ENCODE peak calls at places on chromosomes 4 and X, in six cellular contexts. F is AG09319; N is MM.1S; D is AG10803; P is gastrocnemius medialis; O is CD4-positive, alpha-beta T cell. K is an unnamed sample.

GRCh38 chr4:146401274-146401673 is 120.5 kb downstream of the SLC10A7 start:
- DNase-seq in F (no peak), N (no peak), D (no peak), P (no peak), O (no peak), K (no peak)

GRCh38 chr4:150828159-150828558 is 186.9 kb downstream of the LRBA start:
- DNase-seq in F (no peak), N (peak), D (no peak), P (no peak), O (peak), K (no peak)

GRCh38 chr4:89324671-89325070 is 17.1 kb upstream of the GPRIN3 start:
- DNase-seq in F (no peak), N (peak), D (peak), P (no peak), O (no peak), K (no peak)

GRCh38 chr4:183342541-183343533 is 20.6 kb upstream of the CLDN24 start:
- DNase-seq in F (no peak), N (no peak), D (peak), P (no peak), O (no peak), K (no peak)

GRCh38 chr4:64158648-64159326 is 250.5 kb downstream of the TECRL start:
- DNase-seq in F (no peak), N (peak), D (peak), P (peak), O (peak), K (peak)

GRCh38 chrX:25968920-25969319 is 169.2 kb upstream of the MAGEB18 start:
- DNase-seq in F (no peak), N (peak), D (peak), P (no peak), O (no peak), K (peak)

GRCh38 chr4:22969314-22969896 is 276.7 kb downstream of the GBA3 start:
- DNase-seq in F (no peak), N (no peak), D (peak), P (no peak), O (no peak), K (no peak)

GRCh38 chrX:30156009-30156408 is 59.4 kb upstream of the MAGEB2 start:
- DNase-seq in F (no peak), N (peak), D (no peak), P (no peak), O (no peak), K (no peak)

GRCh38 chrX:101693476-101693875 is 33.8 kb upstream of the ARMCX2 start:
- DNase-seq in F (no peak), N (peak), D (no peak), P (no peak), O (no peak), K (no peak)

GRCh38 chr4:107799634-107800033 is 25.1 kb upstream of the SGMS2 start:
- DNase-seq in F (no peak), N (no peak), D (no peak), P (no peak), O (no peak), K (no peak)

DNA sequence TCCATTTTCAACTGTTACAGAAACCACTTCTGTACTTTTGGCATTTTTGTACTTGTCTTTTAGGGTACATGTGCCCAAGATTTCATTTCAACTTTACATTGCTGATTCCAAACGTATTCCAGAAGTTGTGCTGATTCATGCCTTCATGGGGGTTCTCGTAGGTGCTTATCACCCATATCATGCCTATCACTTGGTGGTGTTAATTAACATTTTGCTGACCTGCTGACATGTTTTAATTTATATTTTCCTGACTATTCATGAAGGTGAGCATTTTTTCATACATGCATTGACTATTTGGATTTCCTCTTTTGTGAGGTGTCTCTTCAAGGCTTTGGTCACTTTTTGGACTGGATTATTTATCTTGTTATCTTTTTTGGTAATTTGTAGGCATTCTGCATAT is 64.1 kb downstream of the CC2D2A start:
- DNase-seq in F (no peak), N (no peak), D (no peak), P (no peak), O (no peak), K (no peak)
- TF ChIP-seq CTCF in F (no peak), N (no peak), D (no peak), P (no peak), O (no peak), K (no peak)

GRCh38 chr4:110970642-110971041 is 347.8 kb upstream of the PITX2 start:
- DNase-seq in F (no peak), N (peak), D (peak), P (no peak), O (no peak), K (peak)
- TF ChIP-seq CTCF in F (peak), N (peak), D (peak), P (no peak), O (no peak), K (peak)

GRCh38 chrX:94430091-94430490 is 756.1 kb downstream of the FAM133A start:
- DNase-seq in F (no peak), N (no peak), D (no peak), P (no peak), O (no peak), K (no peak)
- TF ChIP-seq CTCF in F (no peak), N (no peak), D (no peak), P (no peak), O (no peak), K (no peak)

GRCh38 chr4:8586246-8586645 is 6.1 kb downstream of the GPR78 start:
- DNase-seq in F (no peak), N (no peak), D (no peak), P (no peak), O (no peak), K (no peak)

GRCh38 chr4:8586671-8587468 is 5.7 kb upstream of the CPZ start:
- DNase-seq in F (no peak), N (peak), D (no peak), P (no peak), O (no peak), K (peak)

GRCh38 chr4:8583655-8584025 is 3.4 kb downstream of the GPR78 start:
- DNase-seq in F (no peak), N (no peak), D (no peak), P (no peak), O (no peak), K (no peak)

GRCh38 chr4:8585721-8586161 is 5.5 kb downstream of the GPR78 start:
- DNase-seq in F (no peak), N (no peak), D (no peak), P (no peak), O (no peak), K (no peak)

DNA sequence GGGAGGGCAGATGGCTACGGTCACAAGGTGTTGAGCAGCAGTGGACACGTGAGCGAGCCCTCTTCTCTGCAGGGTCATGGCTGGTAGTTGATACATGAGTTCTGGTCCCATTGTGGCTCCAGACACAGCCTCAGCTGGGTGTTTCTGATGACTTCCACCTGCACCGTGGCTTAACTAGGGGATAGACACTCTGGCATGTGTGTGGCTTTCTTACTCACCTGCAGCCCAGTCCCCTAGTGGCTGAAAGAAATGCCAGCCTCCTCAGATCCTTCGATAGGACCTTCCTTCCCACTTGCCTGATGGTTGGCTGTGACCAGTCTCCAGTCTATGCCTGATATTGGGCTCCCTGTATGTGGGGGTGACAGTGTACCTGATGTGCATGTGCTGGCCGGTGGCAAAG is 5.0 kb downstream of the GPR78 start:
- DNase-seq in F (no peak), N (peak), D (no peak), P (no peak), O (no peak), K (no peak)
- TF ChIP-seq CTCF in F (no peak), N (peak), D (no peak), P (no peak), O (no peak), K (no peak)

GRCh38 chr4:1862055-1862911 is 6.3 kb upstream of the LETM1 start:
- DNase-seq in F (no peak), N (no peak), D (no peak), P (no peak), O (peak), K (no peak)

GRCh38 chr4:1856920-1857699 is 1.2 kb upstream of the LETM1 start:
- DNase-seq in F (no peak), N (no peak), D (no peak), P (no peak), O (no peak), K (no peak)

GRCh38 chr4:1857931-1858330 is 2.0 kb upstream of the LETM1 start:
- DNase-seq in F (no peak), N (no peak), D (no peak), P (no peak), O (no peak), K (no peak)

GRCh38 chr4:1856071-1856919 is at the start of gene LETM1:
- DNase-seq in F (peak), N (peak), D (peak), P (peak), O (peak), K (peak)

GRCh38 chr4:1859389-1859753 is 3.4 kb upstream of the LETM1 start:
- DNase-seq in F (no peak), N (no peak), D (no peak), P (no peak), O (no peak), K (no peak)
- TF ChIP-seq CTCF in F (no peak), N (no peak), D (no peak), P (no peak), O (no peak), K (no peak)

K was measured in glutamatergic neuron.